ENCODE peak calls at places on chromosomes 1 and 21, in six cellular contexts. D is GM06990, E is omental fat pad, V is HFF-Myc, S is endothelial cell, Y is nephron progenitor cell. B is an unnamed sample.

GRCh38 chr21:19228241-19228640 is 824.7 kb upstream of the TMPRSS15 start:
- DNase-seq in S (no peak), E (no peak), V (no peak), Y (peak), D (no peak), B (no peak)

GRCh38 chr1:159942700-159943640 is 2.4 kb downstream of the IGSF9 start:
- DNase-seq in S (no peak), Y (no peak), E (no peak), V (no peak), D (no peak), B (no peak)

GRCh38 chr1:115411388-115412063 is 73.5 kb upstream of the NGF start:
- DNase-seq in E (no peak), V (peak), S (no peak), D (no peak), Y (no peak), B (peak)

GRCh38 chr1:205256956-205257615 is 29.3 kb downstream of the TMCC2 start:
- DNase-seq in Y (no peak), V (no peak), S (no peak), E (no peak), D (no peak), B (no peak)

GRCh38 chr1:107877092-107877491 is 87.9 kb downstream of the VAV3 start:
- DNase-seq in E (no peak), D (no peak), S (no peak), V (no peak), Y (no peak), B (peak)

GRCh38 chr1:16367258-16367967 is 371 bp downstream of the SZRD1 start:
- DNase-seq in Y (peak), E (peak), D (peak), V (peak), S (peak), B (peak)

GRCh38 chr1:79232831-79233230 is 226.3 kb upstream of the ADGRL4 start:
- DNase-seq in E (no peak), Y (no peak), V (no peak), D (no peak), S (no peak), B (no peak)

GRCh38 chr1:68104155-68104554 is 53.7 kb upstream of the DIRAS3 start:
- DNase-seq in Y (no peak), D (no peak), V (no peak), E (no peak), S (no peak), B (no peak)

GRCh38 chr1:214281030-214281901 is at the start of gene SMYD2:
- DNase-seq in E (no peak), Y (peak), V (no peak), D (peak), S (peak), B (peak)

GRCh38 chr1:66998972-66999371 is 55.0 kb downstream of the SLC35D1 start:
- DNase-seq in Y (no peak), E (no peak), S (no peak), D (no peak), V (no peak), B (no peak)

GRCh38 chr1:154572433-154573167 is 5.0 kb downstream of the CHRNB2 start:
- DNase-seq in V (no peak), Y (peak), E (no peak), S (no peak), D (no peak), B (no peak)

DNA sequence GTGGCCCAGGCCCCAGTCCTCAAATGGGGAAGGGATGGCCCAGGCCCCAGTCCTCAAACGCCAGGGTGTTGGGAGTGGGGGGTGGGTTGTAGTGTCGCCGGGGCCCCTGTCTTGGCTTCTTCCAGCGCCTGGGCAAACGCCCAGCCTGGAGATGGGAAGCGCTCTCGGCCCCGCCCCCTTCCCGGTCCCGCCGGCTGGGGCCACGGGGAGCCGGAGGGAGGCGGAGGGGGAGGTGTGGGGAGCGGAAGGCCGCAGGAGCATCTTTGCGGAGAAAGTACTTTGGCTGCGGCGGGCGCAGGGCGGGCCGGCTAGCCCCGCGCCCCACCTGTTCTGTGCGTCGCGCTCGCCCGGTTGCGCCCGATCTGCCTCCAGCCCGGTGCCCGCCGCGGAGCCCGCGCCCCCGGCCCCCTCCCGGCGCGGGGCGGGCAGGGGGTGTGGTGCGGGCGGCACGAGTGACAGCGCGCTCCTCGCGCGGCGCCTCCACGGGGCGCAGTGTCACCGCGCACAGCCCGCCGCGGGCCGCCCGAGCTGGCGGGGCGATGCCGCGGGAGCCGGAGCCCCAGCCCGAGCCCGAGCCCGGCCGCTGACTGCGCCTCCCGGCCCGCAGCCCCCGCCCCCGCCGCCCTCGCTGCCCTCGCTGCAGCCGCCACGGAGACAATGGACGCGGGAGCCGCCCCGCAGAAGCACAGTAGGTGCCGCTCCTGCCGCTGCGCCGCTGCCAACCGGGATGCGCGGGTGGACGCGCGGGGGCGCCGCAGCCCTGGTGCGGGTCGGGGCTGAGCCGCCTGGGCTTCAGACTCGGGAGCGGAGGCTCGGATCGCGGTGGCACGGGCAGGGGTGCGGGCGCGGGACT is 31.1 kb upstream of the PEX10 start:
- DNase-seq in Y (peak), S (peak), E (no peak), D (no peak), V (no peak), B (no peak)
- TF ChIP-seq CTCF in Y (no peak), S (no peak), E (no peak), D (no peak), V (peak), B (no peak)

DNA sequence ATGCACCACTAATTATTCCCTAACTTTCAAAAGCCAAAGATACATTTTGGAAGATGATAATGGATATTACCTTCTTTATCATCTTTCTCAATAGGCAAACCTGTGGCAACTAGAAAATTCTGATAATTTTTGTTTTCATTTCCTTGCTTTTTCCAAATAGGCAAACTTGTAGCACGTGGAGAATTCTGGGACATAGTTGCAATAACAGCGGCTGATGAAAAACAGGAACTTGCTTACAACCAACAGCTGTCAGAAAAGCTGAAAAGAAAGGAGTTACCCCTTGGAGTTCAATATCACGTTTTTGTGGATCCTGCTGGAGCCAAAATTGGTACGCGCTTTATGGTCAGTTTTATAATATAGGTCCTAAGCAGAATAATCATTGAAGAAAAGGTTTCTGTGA is 1.5 kb downstream of the FPGT start:
- DNase-seq in V (no peak), E (no peak), S (no peak), D (no peak), Y (no peak), B (no peak)
- TF ChIP-seq CTCF in V (no peak), E (no peak), S (no peak), D (no peak), Y (no peak), B (no peak)

DNA sequence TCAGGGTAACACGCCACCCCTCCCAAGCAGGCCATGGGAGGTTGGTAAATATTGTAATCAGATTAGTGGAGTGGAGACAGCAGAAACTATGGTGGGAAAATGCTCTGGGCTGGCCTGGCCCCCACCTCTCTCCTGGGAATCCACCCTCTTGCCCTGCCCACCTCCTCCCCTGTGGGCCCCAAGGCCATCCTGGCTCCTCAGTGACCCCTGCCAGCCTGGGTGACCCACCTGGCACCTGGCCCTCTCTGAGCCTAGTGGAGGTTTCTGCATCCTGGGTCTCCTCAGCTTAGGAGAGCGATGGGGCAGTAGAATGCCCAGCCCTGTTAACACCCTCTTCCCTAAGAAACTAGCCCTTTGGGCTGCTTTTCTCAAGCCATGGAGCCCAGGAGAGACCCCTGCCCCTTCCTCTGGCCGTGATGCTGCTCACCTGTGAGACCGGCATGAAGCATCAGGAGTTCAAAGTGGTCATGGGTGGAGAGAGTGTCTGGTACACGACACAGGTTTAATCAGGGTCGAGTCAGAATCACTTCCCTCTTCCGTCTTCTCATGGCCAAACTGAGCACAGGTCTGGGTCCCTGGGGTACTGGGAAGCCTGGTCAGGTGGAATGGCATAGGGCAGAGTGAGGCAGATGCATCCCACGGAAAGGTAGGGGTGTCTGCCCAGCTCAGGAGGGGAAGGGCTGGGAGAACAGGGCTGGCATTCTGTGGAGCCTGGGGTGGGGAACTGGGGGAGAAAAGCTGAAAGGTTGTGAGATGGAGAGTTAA is 10.7 kb upstream of the DMBX1 start:
- DNase-seq in E (no peak), V (no peak), S (no peak), Y (no peak), D (no peak), B (no peak)
- TF ChIP-seq CTCF in E (no peak), V (no peak), S (no peak), Y (no peak), D (no peak), B (no peak)

DNA sequence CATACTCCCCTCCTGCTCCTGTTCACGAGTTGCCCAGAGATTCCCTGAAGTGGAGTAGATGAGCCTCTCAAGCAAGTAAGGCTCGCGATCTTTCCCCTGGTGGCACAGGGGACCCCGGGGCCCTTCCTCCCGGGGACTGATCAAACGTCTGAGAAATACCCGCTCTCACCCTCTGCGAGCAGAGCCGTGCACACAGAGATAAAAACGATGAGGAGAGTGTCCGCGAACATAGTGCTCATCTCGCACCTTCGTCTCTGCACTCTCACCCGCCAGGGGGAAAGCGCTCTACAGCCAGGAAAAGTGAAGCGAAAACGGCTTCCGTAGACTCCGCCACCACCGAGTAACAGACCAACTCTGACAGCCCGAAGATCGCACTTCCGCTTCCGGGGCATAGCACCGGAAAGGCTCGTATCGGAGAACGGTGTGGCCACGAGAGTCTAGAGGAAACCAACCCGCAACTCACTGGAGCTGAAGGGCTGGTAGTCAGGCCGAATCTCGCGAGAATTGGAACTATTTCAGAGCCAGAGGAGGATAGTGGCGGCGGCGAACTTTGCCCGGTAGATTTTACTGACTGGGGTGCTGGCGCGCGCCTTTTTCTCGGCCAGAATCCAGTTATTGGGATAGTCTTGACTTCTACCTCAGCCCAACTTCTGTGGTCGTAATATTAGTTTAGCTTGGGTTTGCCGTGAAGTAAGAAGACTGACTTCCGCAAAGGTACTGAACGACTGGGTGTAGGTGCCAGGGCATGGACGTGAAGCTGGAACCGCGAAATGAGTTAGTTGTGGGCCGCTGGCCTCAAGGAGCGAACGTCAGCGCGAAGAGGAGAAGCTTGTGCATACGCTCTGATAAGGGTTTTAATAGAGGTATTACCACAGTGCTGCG is at the start of gene TMCO1:
- DNase-seq in E (peak), V (peak), D (peak), Y (peak), S (peak), B (peak)
- TF ChIP-seq CTCF in E (no peak), V (peak), D (peak), Y (no peak), S (no peak), B (no peak)